ENCODE peak calls at places on chromosomes 1 and 21, in four cellular contexts. D, B, V and O are unnamed samples.

GRCh38 chr1:109535971-109536491 is 3.6 kb upstream of the GPR61 start:
- DNase-seq in D (no peak), B (peak; percentile 83), V (no peak), O (peak; percentile 29)

GRCh38 chr1:85230305-85230977 is 29.0 kb downstream of the C1orf52 start:
- DNase-seq in D (no peak), B (no peak), V (no peak), O (no peak)

GRCh38 chr1:62716397-62716796 is 28.2 kb upstream of the DOCK7 start:
- DNase-seq in D (no peak), B (no peak), V (no peak), O (no peak)

GRCh38 chr21:36706951-36707762 is 8.2 kb downstream of the SIM2 start:
- DNase-seq in D (no peak), B (no peak), V (no peak), O (no peak)

GRCh38 chr1:90133133-90133532 is 138.2 kb downstream of the ZNF326 start:
- DNase-seq in D (no peak), B (no peak), V (no peak), O (no peak)

GRCh38 chr1:66274634-66275033 is 259.3 kb upstream of the SGIP1 start:
- DNase-seq in D (no peak), B (no peak), V (no peak), O (no peak)

GRCh38 chr1:31064685-31065309 is 720 bp downstream of the PUM1 start:
- DNase-seq in D (no peak), B (no peak), V (no peak), O (peak; percentile 34)

GRCh38 chr1:194353121-194353520 is 1166.7 kb upstream of the B3GALT2 start:
- DNase-seq in D (no peak), B (no peak), V (no peak), O (no peak)

GRCh38 chr1:32933742-32934322 is 30.8 kb downstream of the RNF19B start:
- DNase-seq in D (peak; percentile 67), B (no peak), V (peak; percentile 40), O (no peak)

GRCh38 chr1:10179751-10180150 is 30.6 kb upstream of the KIF1B start:
- DNase-seq in D (no peak), B (peak; percentile 41), V (no peak), O (no peak)

GRCh38 chr1:6438047-6438525 is 13.5 kb downstream of the ESPN start:
- DNase-seq in D (peak; percentile 73), B (peak; percentile 43), V (peak; percentile 69), O (peak; percentile 52)

GRCh38 chr1:55735110-55735509 is 519.9 kb upstream of the USP24 start:
- DNase-seq in D (no peak), B (no peak), V (no peak), O (no peak)

GRCh38 chr1:7609311-7609994 is 161.6 kb upstream of the VAMP3 start:
- DNase-seq in D (no peak), B (no peak), V (no peak), O (no peak)

GRCh38 chr1:186304982-186305949 is 69.8 kb downstream of the TPR start:
- DNase-seq in D (no peak), B (no peak), V (no peak), O (no peak)

GRCh38 chr1:212457740-212458338 is 25.1 kb downstream of the NENF start:
- DNase-seq in D (peak; percentile 66), B (no peak), V (peak; percentile 39), O (no peak)

GRCh38 chr1:67710417-67710816 is 25.4 kb downstream of the GADD45A start:
- DNase-seq in D (no peak), B (no peak), V (no peak), O (no peak)

GRCh38 chr1:27341525-27342252 is at the start of gene SYTL1:
- DNase-seq in D (peak; percentile 56), B (peak; percentile 67), V (peak; percentile 82), O (peak; percentile 73)

GRCh38 chr1:151702936-151703335 is 13.7 kb downstream of the CELF3 start:
- DNase-seq in D (no peak), B (no peak), V (no peak), O (no peak)

GRCh38 chr1:235763962-235764361 is 102.7 kb downstream of the LYST start:
- DNase-seq in D (no peak), B (no peak), V (no peak), O (no peak)

GRCh38 chr21:41631564-41632461 is 123.9 kb upstream of the TMPRSS2 start:
- DNase-seq in D (no peak), B (no peak), V (peak; percentile 70), O (peak; percentile 94)

GRCh38 chr21:45865106-45865835 is 116.3 kb upstream of the COL6A1 start:
- DNase-seq in D (no peak), B (no peak), V (no peak), O (no peak)

GRCh38 chr1:174398246-174398645 is 49.5 kb upstream of the GPR52 start:
- DNase-seq in D (no peak), B (no peak), V (no peak), O (no peak)

GRCh38 chr1:64487061-64487460 is 17.1 kb downstream of the CACHD1 start:
- DNase-seq in D (no peak), B (no peak), V (no peak), O (no peak)
- TF ChIP-seq CTCF in D (no peak), B (no peak), V (no peak), O (peak; percentile 21)

GRCh38 chr1:42320689-42321088 is 14.3 kb downstream of the FOXJ3 start:
- DNase-seq in D (no peak), B (no peak), V (no peak), O (no peak)
- H3K27ac ChIP-seq in D (no peak overlapping the region), B (no peak overlapping the region), V (no peak overlapping the region), O (no peak overlapping the region)

DNA sequence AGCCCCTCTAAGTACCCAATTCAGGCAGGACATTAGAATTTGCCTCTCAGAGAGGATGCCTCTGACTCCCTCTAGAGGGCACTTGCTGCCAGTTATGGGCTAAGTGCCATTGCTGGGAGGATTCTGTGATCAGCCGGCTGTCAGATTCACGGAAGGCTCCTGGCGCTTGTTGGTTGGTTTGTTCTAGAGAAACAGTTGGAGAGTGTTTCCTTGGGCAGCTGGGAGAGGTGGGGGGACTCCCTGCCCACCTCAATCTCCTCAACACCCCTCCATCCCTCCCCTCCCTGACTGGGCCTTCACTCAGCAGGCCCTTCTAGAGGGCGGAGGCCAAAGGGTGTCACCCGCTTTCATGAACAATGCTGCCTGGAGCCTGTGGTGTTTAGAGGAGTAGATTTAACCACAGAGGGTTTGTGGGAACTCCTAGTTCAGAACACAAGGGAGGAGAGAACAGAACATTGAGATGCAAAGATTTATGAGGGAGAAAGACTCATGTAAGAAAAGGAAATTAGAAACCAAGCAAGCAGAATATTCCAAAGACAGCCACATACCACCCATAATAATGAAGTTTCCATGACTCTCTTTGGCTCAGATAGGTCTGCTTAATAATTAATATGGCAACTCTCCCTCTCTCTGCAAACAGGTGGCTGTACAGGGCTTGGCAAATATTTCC is 29.9 kb upstream of the ACP6 start:
- DNase-seq in D (peak; percentile 77), B (peak; percentile 61), V (peak; percentile 71), O (peak; percentile 81)
- TF ChIP-seq CTCF in D (peak; percentile 78), B (peak; percentile 72), V (peak; percentile 68), O (peak; percentile 88)

GRCh38 chr1:1846386-1846918 is 44.4 kb downstream of the GNB1 start:
- DNase-seq in D (no peak), B (no peak), V (no peak), O (no peak)
- H3K27ac ChIP-seq in D (peak overlapping the region; percentile 77), B (peak overlapping the region; percentile 81), V (peak overlapping the region; percentile 59), O (peak overlapping the region; percentile 29)

GRCh38 chr1:93699676-93700168 is 18.1 kb upstream of the BCAR3 start:
- DNase-seq in D (no peak), B (no peak), V (no peak), O (no peak)

GRCh38 chr1:93700532-93701469 is 19.2 kb upstream of the BCAR3 start:
- DNase-seq in D (no peak), B (no peak), V (no peak), O (no peak)

GRCh38 chr1:93702828-93703183 is 21.2 kb upstream of the BCAR3 start:
- DNase-seq in D (no peak), B (no peak), V (no peak), O (no peak)

GRCh38 chr1:93702102-93702827 is 20.6 kb upstream of the BCAR3 start:
- DNase-seq in D (no peak), B (no peak), V (no peak), O (peak; percentile 81)

DNA sequence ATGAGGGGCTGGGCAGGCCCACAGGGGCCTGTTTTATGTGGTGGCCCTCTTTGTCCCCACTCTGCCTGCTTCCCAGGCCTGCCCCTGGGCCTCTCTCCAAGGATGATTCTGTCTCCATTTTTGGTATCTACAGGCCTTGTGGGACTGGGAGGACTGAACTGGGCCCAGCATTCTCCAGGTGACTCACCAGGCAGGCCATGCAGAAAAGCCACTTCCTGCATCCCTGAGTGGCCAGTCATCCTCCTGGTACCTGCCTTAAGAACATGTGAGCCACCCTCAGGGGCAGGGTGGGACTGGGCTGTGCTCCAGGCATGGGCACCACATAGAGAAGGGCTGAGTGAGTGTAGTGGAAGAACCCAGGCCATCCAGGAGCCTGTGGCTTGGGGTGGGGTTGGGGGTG is 20.0 kb upstream of the BCAR3 start:
- DNase-seq in D (peak; percentile 57), B (no peak), V (peak; percentile 50), O (peak; percentile 67)
- TF ChIP-seq CTCF in D (no peak), B (no peak), V (no peak), O (no peak)

DNA sequence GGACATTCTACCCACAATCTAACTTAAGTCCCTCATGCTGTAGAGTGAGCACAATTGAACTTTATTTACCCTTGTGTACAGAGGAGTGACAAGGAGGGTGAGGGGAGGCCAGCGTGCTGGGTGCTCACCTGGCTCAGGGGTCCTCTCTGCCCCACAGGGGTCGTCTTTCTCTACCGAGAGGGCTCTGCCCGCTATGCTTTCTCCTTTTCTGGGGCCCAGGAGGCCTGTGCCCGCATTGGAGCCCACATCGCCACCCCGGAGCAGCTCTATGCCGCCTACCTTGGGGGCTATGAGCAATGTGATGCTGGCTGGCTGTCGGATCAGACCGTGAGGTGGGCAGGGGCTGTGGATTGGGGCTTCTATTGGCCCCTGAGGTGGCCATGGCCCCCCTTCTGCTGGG is 5.4 kb downstream of the BCAN start:
- DNase-seq in D (no peak), B (no peak), V (no peak), O (no peak)
- H3K27ac ChIP-seq in D (no peak overlapping the region), B (no peak overlapping the region), V (no peak overlapping the region), O (no peak overlapping the region)